ENCODE peak calls at places on chromosomes 12 and 14, in seven cellular contexts. One of them, this sample, is unnamed.

GRCh38 chr14:49464885-49465284 is 121.3 kb downstream of the RPS29 start:
- DNase-seq in endothelial cell: peak; percentile 11
- DNase-seq in dorsolateral prefrontal cortex: no peak
- DNase-seq in cardiac muscle cell: peak; percentile 9
- DNase-seq in CD8-positive, alpha-beta T cell: no peak
- DNase-seq in progenitor cell of endocrine pancreas: no peak
- DNase-seq in neural progenitor cell: peak; percentile 72
- DNase-seq in this sample: no peak

GRCh38 chr14:105944632-105945610 is 418.5 kb downstream of the TMEM121 start:
- DNase-seq in endothelial cell: no peak
- DNase-seq in dorsolateral prefrontal cortex: no peak
- DNase-seq in cardiac muscle cell: no peak
- DNase-seq in CD8-positive, alpha-beta T cell: peak; percentile 87
- DNase-seq in progenitor cell of endocrine pancreas: no peak
- DNase-seq in neural progenitor cell: no peak
- DNase-seq in this sample: peak; percentile 49

GRCh38 chr12:57628280-57629191 is 4.5 kb downstream of the B4GALNT1 start:
- DNase-seq in endothelial cell: peak; percentile 2
- DNase-seq in dorsolateral prefrontal cortex: no peak
- DNase-seq in cardiac muscle cell: no peak
- DNase-seq in CD8-positive, alpha-beta T cell: peak; percentile 34
- DNase-seq in progenitor cell of endocrine pancreas: peak; percentile 7
- DNase-seq in neural progenitor cell: peak; percentile 3
- DNase-seq in this sample: no peak

GRCh38 chr12:132512197-132513069 is 22.5 kb downstream of the FBRSL1 start:
- DNase-seq in endothelial cell: no peak
- DNase-seq in dorsolateral prefrontal cortex: no peak
- DNase-seq in cardiac muscle cell: no peak
- DNase-seq in CD8-positive, alpha-beta T cell: no peak
- DNase-seq in progenitor cell of endocrine pancreas: no peak
- DNase-seq in neural progenitor cell: no peak
- DNase-seq in this sample: no peak

GRCh38 chr12:120118710-120119097 is 2.2 kb upstream of the RAB35 start:
- DNase-seq in endothelial cell: no peak
- DNase-seq in dorsolateral prefrontal cortex: no peak
- DNase-seq in cardiac muscle cell: no peak
- DNase-seq in CD8-positive, alpha-beta T cell: no peak
- DNase-seq in progenitor cell of endocrine pancreas: no peak
- DNase-seq in neural progenitor cell: no peak
- DNase-seq in this sample: no peak

GRCh38 chr12:123958462-123958861 is 14.2 kb downstream of the CCDC92 start:
- DNase-seq in endothelial cell: no peak
- DNase-seq in dorsolateral prefrontal cortex: no peak
- DNase-seq in cardiac muscle cell: peak; percentile 65
- DNase-seq in CD8-positive, alpha-beta T cell: no peak
- DNase-seq in progenitor cell of endocrine pancreas: no peak
- DNase-seq in neural progenitor cell: no peak
- DNase-seq in this sample: no peak

GRCh38 chr12:30991466-30991865 is 64.9 kb downstream of the TSPAN11 start:
- DNase-seq in endothelial cell: no peak
- DNase-seq in dorsolateral prefrontal cortex: no peak
- DNase-seq in cardiac muscle cell: no peak
- DNase-seq in CD8-positive, alpha-beta T cell: no peak
- DNase-seq in progenitor cell of endocrine pancreas: no peak
- DNase-seq in neural progenitor cell: no peak
- DNase-seq in this sample: no peak

GRCh38 chr12:2652401-2653081 is 142.2 kb upstream of the FKBP4 start:
- DNase-seq in endothelial cell: no peak
- DNase-seq in dorsolateral prefrontal cortex: no peak
- DNase-seq in cardiac muscle cell: no peak
- DNase-seq in CD8-positive, alpha-beta T cell: no peak
- DNase-seq in progenitor cell of endocrine pancreas: no peak
- DNase-seq in neural progenitor cell: peak; percentile 51
- DNase-seq in this sample: no peak

GRCh38 chr14:84250863-84251262 is 1279.1 kb upstream of the FLRT2 start:
- DNase-seq in endothelial cell: peak; percentile 6
- DNase-seq in dorsolateral prefrontal cortex: no peak
- DNase-seq in cardiac muscle cell: no peak
- DNase-seq in CD8-positive, alpha-beta T cell: no peak
- DNase-seq in progenitor cell of endocrine pancreas: no peak
- DNase-seq in neural progenitor cell: no peak
- DNase-seq in this sample: no peak

GRCh38 chr14:105028251-105028927 is 7.5 kb upstream of the CDCA4 start:
- DNase-seq in endothelial cell: no peak
- DNase-seq in dorsolateral prefrontal cortex: no peak
- DNase-seq in cardiac muscle cell: no peak
- DNase-seq in CD8-positive, alpha-beta T cell: no peak
- DNase-seq in progenitor cell of endocrine pancreas: no peak
- DNase-seq in neural progenitor cell: no peak
- DNase-seq in this sample: no peak

GRCh38 chr12:10363922-10364838 is 25.7 kb downstream of the KLRK1 start:
- DNase-seq in endothelial cell: peak; percentile 12
- DNase-seq in dorsolateral prefrontal cortex: no peak
- DNase-seq in cardiac muscle cell: peak; percentile 30
- DNase-seq in CD8-positive, alpha-beta T cell: peak; percentile 64
- DNase-seq in progenitor cell of endocrine pancreas: no peak
- DNase-seq in neural progenitor cell: peak; percentile 41
- DNase-seq in this sample: peak; percentile 67

GRCh38 chr14:93643676-93644075 is 144.6 kb downstream of the PRIMA1 start:
- DNase-seq in endothelial cell: no peak
- DNase-seq in dorsolateral prefrontal cortex: no peak
- DNase-seq in cardiac muscle cell: no peak
- DNase-seq in CD8-positive, alpha-beta T cell: no peak
- DNase-seq in progenitor cell of endocrine pancreas: no peak
- DNase-seq in neural progenitor cell: no peak
- DNase-seq in this sample: no peak

GRCh38 chr12:88420460-88420859 is 159.8 kb downstream of the KITLG start:
- DNase-seq in endothelial cell: no peak
- DNase-seq in dorsolateral prefrontal cortex: no peak
- DNase-seq in cardiac muscle cell: no peak
- DNase-seq in CD8-positive, alpha-beta T cell: no peak
- DNase-seq in progenitor cell of endocrine pancreas: no peak
- DNase-seq in neural progenitor cell: no peak
- DNase-seq in this sample: no peak

GRCh38 chr12:26125451-26126339 is 858 bp upstream of the BHLHE41 start:
- DNase-seq in endothelial cell: peak; percentile 68
- DNase-seq in dorsolateral prefrontal cortex: peak; percentile 82
- DNase-seq in cardiac muscle cell: peak; percentile 82
- DNase-seq in CD8-positive, alpha-beta T cell: no peak
- DNase-seq in progenitor cell of endocrine pancreas: peak; percentile 68
- DNase-seq in neural progenitor cell: peak; percentile 82
- DNase-seq in this sample: peak; percentile 63

GRCh38 chr12:501722-502447 is 42.1 kb downstream of the B4GALNT3 start:
- DNase-seq in endothelial cell: no peak
- DNase-seq in dorsolateral prefrontal cortex: no peak
- DNase-seq in cardiac muscle cell: no peak
- DNase-seq in CD8-positive, alpha-beta T cell: no peak
- DNase-seq in progenitor cell of endocrine pancreas: no peak
- DNase-seq in neural progenitor cell: no peak
- DNase-seq in this sample: no peak

GRCh38 chr12:122865268-122866231 is 30.3 kb downstream of the HIP1R start:
- DNase-seq in endothelial cell: peak; percentile 62
- DNase-seq in dorsolateral prefrontal cortex: peak; percentile 54
- DNase-seq in cardiac muscle cell: peak; percentile 39
- DNase-seq in CD8-positive, alpha-beta T cell: no peak
- DNase-seq in progenitor cell of endocrine pancreas: no peak
- DNase-seq in neural progenitor cell: no peak
- DNase-seq in this sample: peak; percentile 31

GRCh38 chr12:93848453-93849120 is 171.4 kb downstream of the CRADD start:
- DNase-seq in endothelial cell: no peak
- DNase-seq in dorsolateral prefrontal cortex: no peak
- DNase-seq in cardiac muscle cell: no peak
- DNase-seq in CD8-positive, alpha-beta T cell: no peak
- DNase-seq in progenitor cell of endocrine pancreas: no peak
- DNase-seq in neural progenitor cell: no peak
- DNase-seq in this sample: no peak

GRCh38 chr14:76500011-76500410 is 124.1 kb downstream of the ESRRB start:
- DNase-seq in endothelial cell: no peak
- DNase-seq in dorsolateral prefrontal cortex: no peak
- DNase-seq in cardiac muscle cell: no peak
- DNase-seq in CD8-positive, alpha-beta T cell: no peak
- DNase-seq in progenitor cell of endocrine pancreas: no peak
- DNase-seq in neural progenitor cell: no peak
- DNase-seq in this sample: no peak

GRCh38 chr12:71947645-71948105 is 9.0 kb downstream of the TPH2 start:
- DNase-seq in endothelial cell: peak; percentile 53
- DNase-seq in dorsolateral prefrontal cortex: peak; percentile 51
- DNase-seq in cardiac muscle cell: no peak
- DNase-seq in CD8-positive, alpha-beta T cell: no peak
- DNase-seq in progenitor cell of endocrine pancreas: no peak
- DNase-seq in neural progenitor cell: peak; percentile 89
- DNase-seq in this sample: no peak

GRCh38 chr12:2283910-2284309 is 231.1 kb downstream of the CACNA1C start:
- DNase-seq in endothelial cell: no peak
- DNase-seq in dorsolateral prefrontal cortex: no peak
- DNase-seq in cardiac muscle cell: peak; percentile 54
- DNase-seq in CD8-positive, alpha-beta T cell: no peak
- DNase-seq in progenitor cell of endocrine pancreas: no peak
- DNase-seq in neural progenitor cell: no peak
- DNase-seq in this sample: no peak

GRCh38 chr14:81991998-81992397 is 458.3 kb upstream of the SEL1L start:
- DNase-seq in endothelial cell: no peak
- DNase-seq in dorsolateral prefrontal cortex: no peak
- DNase-seq in cardiac muscle cell: no peak
- DNase-seq in CD8-positive, alpha-beta T cell: no peak
- DNase-seq in progenitor cell of endocrine pancreas: no peak
- DNase-seq in neural progenitor cell: no peak
- DNase-seq in this sample: no peak
- TF ChIP-seq CTCF in endothelial cell: no peak
- TF ChIP-seq CTCF in dorsolateral prefrontal cortex: peak; percentile 18
- TF ChIP-seq CTCF in cardiac muscle cell: peak; percentile 15
- TF ChIP-seq CTCF in CD8-positive, alpha-beta T cell: no peak
- TF ChIP-seq CTCF in progenitor cell of endocrine pancreas: peak; percentile 33
- TF ChIP-seq CTCF in neural progenitor cell: peak; percentile 31
- TF ChIP-seq CTCF in this sample: peak; percentile 21

DNA sequence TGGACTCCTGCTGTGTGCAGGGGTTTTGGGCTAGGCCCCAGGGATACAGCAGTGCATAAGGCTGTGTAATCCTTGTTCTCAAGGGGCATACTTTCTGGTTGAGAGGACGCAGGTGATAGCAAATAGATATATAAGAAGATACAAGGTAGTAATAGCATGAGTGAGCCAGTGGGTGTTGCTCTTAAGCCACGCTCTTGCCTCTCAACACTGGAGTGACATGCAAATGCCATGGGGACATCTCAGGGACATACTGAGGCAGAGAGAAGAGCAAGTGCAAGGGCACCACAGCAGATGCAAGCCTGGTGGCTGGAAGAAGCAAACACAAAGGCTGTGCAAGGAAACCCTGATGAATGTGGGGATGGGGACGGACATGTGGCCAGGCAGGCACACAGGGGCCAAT is 223.3 kb downstream of the CHST11 start:
- DNase-seq in endothelial cell: no peak
- DNase-seq in dorsolateral prefrontal cortex: no peak
- DNase-seq in cardiac muscle cell: no peak
- DNase-seq in CD8-positive, alpha-beta T cell: no peak
- DNase-seq in progenitor cell of endocrine pancreas: no peak
- DNase-seq in neural progenitor cell: peak; percentile 23
- DNase-seq in this sample: peak; percentile 44
- TF ChIP-seq CTCF in endothelial cell: no peak
- TF ChIP-seq CTCF in dorsolateral prefrontal cortex: no peak
- TF ChIP-seq CTCF in cardiac muscle cell: peak; percentile 13
- TF ChIP-seq CTCF in CD8-positive, alpha-beta T cell: peak; percentile 46
- TF ChIP-seq CTCF in progenitor cell of endocrine pancreas: no peak
- TF ChIP-seq CTCF in neural progenitor cell: peak; percentile 46
- TF ChIP-seq CTCF in this sample: peak; percentile 27

DNA sequence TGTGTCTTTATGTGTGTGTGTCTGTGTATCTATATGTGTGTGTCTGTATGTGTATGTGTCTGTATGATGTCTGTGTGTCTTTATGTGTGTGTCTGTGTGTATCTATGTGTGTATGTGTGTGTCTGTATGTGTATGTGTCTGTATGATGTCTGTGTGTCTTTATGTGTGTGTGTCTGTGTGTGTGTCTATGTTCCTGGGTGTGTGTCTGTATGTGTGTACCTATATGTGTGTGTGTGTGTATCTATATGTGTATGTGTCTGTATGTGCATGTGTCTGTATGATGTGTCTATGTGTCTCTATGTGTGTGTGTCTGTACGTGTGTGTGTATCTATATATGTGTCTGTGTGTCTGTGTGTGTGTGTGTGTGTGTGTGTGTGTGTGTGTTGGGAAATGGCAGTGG is 19.0 kb upstream of the CD9 start:
- DNase-seq in endothelial cell: no peak
- DNase-seq in dorsolateral prefrontal cortex: no peak
- DNase-seq in cardiac muscle cell: no peak
- DNase-seq in CD8-positive, alpha-beta T cell: no peak
- DNase-seq in progenitor cell of endocrine pancreas: no peak
- DNase-seq in neural progenitor cell: no peak
- DNase-seq in this sample: no peak
- TF ChIP-seq CTCF in endothelial cell: no peak
- TF ChIP-seq CTCF in dorsolateral prefrontal cortex: no peak
- TF ChIP-seq CTCF in cardiac muscle cell: no peak
- TF ChIP-seq CTCF in CD8-positive, alpha-beta T cell: no peak
- TF ChIP-seq CTCF in progenitor cell of endocrine pancreas: no peak
- TF ChIP-seq CTCF in neural progenitor cell: no peak
- TF ChIP-seq CTCF in this sample: no peak

GRCh38 chr12:59595097-59595496 is 732 bp upstream of the SLC16A7 start:
- DNase-seq in endothelial cell: no peak
- DNase-seq in dorsolateral prefrontal cortex: no peak
- DNase-seq in cardiac muscle cell: no peak
- DNase-seq in CD8-positive, alpha-beta T cell: no peak
- DNase-seq in progenitor cell of endocrine pancreas: no peak
- DNase-seq in neural progenitor cell: no peak
- DNase-seq in this sample: peak; percentile 6

GRCh38 chr12:59600174-59600573 is 4.3 kb downstream of the SLC16A7 start:
- DNase-seq in endothelial cell: no peak
- DNase-seq in dorsolateral prefrontal cortex: no peak
- DNase-seq in cardiac muscle cell: no peak
- DNase-seq in CD8-positive, alpha-beta T cell: no peak
- DNase-seq in progenitor cell of endocrine pancreas: no peak
- DNase-seq in neural progenitor cell: no peak
- DNase-seq in this sample: no peak

GRCh38 chr12:59596232-59597143 is 659 bp downstream of the SLC16A7 start:
- DNase-seq in endothelial cell: peak; percentile 72
- DNase-seq in dorsolateral prefrontal cortex: peak; percentile 73
- DNase-seq in cardiac muscle cell: peak; percentile 85
- DNase-seq in CD8-positive, alpha-beta T cell: peak; percentile 92
- DNase-seq in progenitor cell of endocrine pancreas: peak; percentile 52
- DNase-seq in neural progenitor cell: peak; percentile 87
- DNase-seq in this sample: peak; percentile 58

DNA sequence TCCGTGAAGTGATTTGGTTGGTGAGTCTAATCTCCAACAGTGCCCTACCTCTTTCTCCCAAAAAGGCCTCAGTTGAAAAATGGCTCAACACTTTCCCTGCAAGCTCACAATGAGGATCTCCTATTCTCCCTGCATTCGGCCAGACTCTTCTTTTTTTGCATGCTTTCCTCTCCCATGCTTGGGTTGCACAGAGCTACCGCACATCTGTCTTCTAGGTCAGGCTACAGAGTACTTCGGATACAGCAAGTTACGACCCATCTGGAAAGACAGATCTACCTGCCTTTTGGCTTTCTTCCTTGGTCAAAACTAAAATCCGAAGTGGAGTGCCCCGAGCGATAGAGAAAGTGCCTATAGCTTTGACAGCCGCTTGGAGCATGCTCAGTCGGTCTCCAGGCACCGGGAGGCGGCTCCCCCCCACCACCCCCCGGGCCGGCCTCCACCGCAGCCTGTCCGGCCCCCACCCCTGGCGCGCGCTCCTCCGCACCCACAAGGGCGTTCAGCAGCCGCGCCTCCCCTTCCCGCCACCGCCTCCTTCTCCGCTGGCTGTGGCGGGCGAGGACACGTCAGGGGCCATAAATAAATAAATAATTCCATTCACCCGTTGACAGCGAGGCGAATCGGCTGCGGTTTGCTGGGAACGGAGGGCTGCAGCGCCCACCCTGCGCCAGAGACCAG is at the start of gene SLC16A7:
- DNase-seq in endothelial cell: peak; percentile 75
- DNase-seq in dorsolateral prefrontal cortex: peak; percentile 87
- DNase-seq in cardiac muscle cell: peak; percentile 91
- DNase-seq in CD8-positive, alpha-beta T cell: peak; percentile 90
- DNase-seq in progenitor cell of endocrine pancreas: peak; percentile 62
- DNase-seq in neural progenitor cell: no peak
- DNase-seq in this sample: peak; percentile 84
- TF ChIP-seq CTCF in endothelial cell: no peak
- TF ChIP-seq CTCF in dorsolateral prefrontal cortex: no peak
- TF ChIP-seq CTCF in cardiac muscle cell: no peak
- TF ChIP-seq CTCF in CD8-positive, alpha-beta T cell: no peak
- TF ChIP-seq CTCF in progenitor cell of endocrine pancreas: peak; percentile 17
- TF ChIP-seq CTCF in neural progenitor cell: peak; percentile 39
- TF ChIP-seq CTCF in this sample: no peak